ENCODE peak calls at places on chromosomes 13 and 19, in four cellular contexts. One of them, this sample, is unnamed.

GRCh38 chr13:108495686-108496363 is 133.6 kb upstream of the MYO16 start:
- DNase-seq in OCI-LY7: no peak
- DNase-seq in stomach: no peak
- DNase-seq in PC-9: no peak
- DNase-seq in this sample: no peak

GRCh38 chr13:62293081-62293480 is 877.4 kb upstream of the PCDH20 start:
- DNase-seq in stomach: no peak
- DNase-seq in PC-9: no peak
- DNase-seq in OCI-LY7: no peak
- DNase-seq in this sample: no peak

GRCh38 chr19:49809155-49809986 is 3.7 kb downstream of the FUZ start:
- DNase-seq in OCI-LY7: peak; percentile 13
- DNase-seq in stomach: peak; percentile 66
- DNase-seq in PC-9: peak; percentile 43
- DNase-seq in this sample: no peak

GRCh38 chr13:81395368-81395767 is 1054.4 kb upstream of the SPRY2 start:
- DNase-seq in stomach: no peak
- DNase-seq in OCI-LY7: no peak
- DNase-seq in PC-9: no peak
- DNase-seq in this sample: no peak

GRCh38 chr13:21668665-21669599 is 1.9 kb upstream of the FGF9 start:
- DNase-seq in OCI-LY7: peak; percentile 69
- DNase-seq in PC-9: no peak
- DNase-seq in stomach: no peak
- DNase-seq in this sample: no peak

GRCh38 chr19:7618366-7618765 is 11.0 kb downstream of the XAB2 start:
- DNase-seq in OCI-LY7: no peak
- DNase-seq in stomach: peak; percentile 69
- DNase-seq in PC-9: peak; percentile 68
- DNase-seq in this sample: no peak

GRCh38 chr13:102729560-102730275 is 34.9 kb upstream of the METTL21C start:
- DNase-seq in stomach: no peak
- DNase-seq in OCI-LY7: no peak
- DNase-seq in PC-9: no peak
- DNase-seq in this sample: no peak

GRCh38 chr13:113297370-113297871 is 382 bp downstream of the LAMP1 start:
- DNase-seq in stomach: no peak
- DNase-seq in PC-9: no peak
- DNase-seq in OCI-LY7: no peak
- DNase-seq in this sample: peak; percentile 41

GRCh38 chr19:18533058-18533457 is 10.3 kb downstream of the FKBP8 start:
- DNase-seq in OCI-LY7: no peak
- DNase-seq in stomach: no peak
- DNase-seq in PC-9: no peak
- DNase-seq in this sample: no peak

GRCh38 chr13:75458696-75459422 is 23.1 kb downstream of the TBC1D4 start:
- DNase-seq in PC-9: no peak
- DNase-seq in OCI-LY7: no peak
- DNase-seq in stomach: peak; percentile 71
- DNase-seq in this sample: no peak

GRCh38 chr19:14383898-14384669 is 2.8 kb downstream of the ADGRE5 start:
- DNase-seq in PC-9: peak; percentile 14
- DNase-seq in stomach: no peak
- DNase-seq in OCI-LY7: peak; percentile 47
- DNase-seq in this sample: no peak

GRCh38 chr13:32577032-32577431 is 9.2 kb upstream of the PDS5B start:
- DNase-seq in PC-9: no peak
- DNase-seq in stomach: no peak
- DNase-seq in OCI-LY7: no peak
- DNase-seq in this sample: no peak

GRCh38 chr13:91520952-91521351 is 122.5 kb downstream of the GPC5 start:
- DNase-seq in OCI-LY7: no peak
- DNase-seq in stomach: no peak
- DNase-seq in PC-9: no peak
- DNase-seq in this sample: no peak

GRCh38 chr19:8334458-8335342 is 8.4 kb downstream of the KANK3 start:
- DNase-seq in PC-9: peak; percentile 83
- DNase-seq in stomach: peak; percentile 72
- DNase-seq in OCI-LY7: no peak
- DNase-seq in this sample: no peak

GRCh38 chr19:54481326-54481930 is 8.3 kb upstream of the CDC42EP5 start:
- DNase-seq in OCI-LY7: peak; percentile 61
- DNase-seq in stomach: no peak
- DNase-seq in PC-9: peak; percentile 40
- DNase-seq in this sample: peak; percentile 20

GRCh38 chr19:33224694-33225457 is 774 bp downstream of the SLC7A10 start:
- DNase-seq in stomach: no peak
- DNase-seq in PC-9: no peak
- DNase-seq in OCI-LY7: no peak
- DNase-seq in this sample: no peak

GRCh38 chr19:4337906-4338440 is 654 bp downstream of the STAP2 start:
- DNase-seq in PC-9: no peak
- DNase-seq in OCI-LY7: no peak
- DNase-seq in stomach: peak; percentile 33
- DNase-seq in this sample: no peak

GRCh38 chr19:45315304-45315703 is 7.4 kb downstream of the CKM start:
- DNase-seq in stomach: no peak
- DNase-seq in PC-9: no peak
- DNase-seq in OCI-LY7: no peak
- DNase-seq in this sample: no peak

GRCh38 chr13:44420376-44421220 is 47.0 kb downstream of the SERP2 start:
- DNase-seq in OCI-LY7: no peak
- DNase-seq in PC-9: no peak
- DNase-seq in stomach: no peak
- DNase-seq in this sample: no peak

GRCh38 chr19:1875646-1876493 is 9.4 kb downstream of the ABHD17A start:
- DNase-seq in stomach: peak; percentile 94
- DNase-seq in OCI-LY7: peak; percentile 94
- DNase-seq in PC-9: peak; percentile 78
- DNase-seq in this sample: peak; percentile 85

GRCh38 chr19:16831531-16831930 is 2.3 kb downstream of the SIN3B start:
- DNase-seq in PC-9: no peak
- DNase-seq in stomach: no peak
- DNase-seq in OCI-LY7: no peak
- DNase-seq in this sample: no peak

GRCh38 chr13:110274687-110275086 is 32.3 kb downstream of the COL4A1 start:
- DNase-seq in stomach: no peak
- DNase-seq in PC-9: no peak
- DNase-seq in OCI-LY7: no peak
- DNase-seq in this sample: no peak

GRCh38 chr13:111914241-111915103 is 152.5 kb upstream of the SOX1 start:
- DNase-seq in OCI-LY7: no peak
- DNase-seq in stomach: no peak
- DNase-seq in PC-9: no peak
- DNase-seq in this sample: no peak

GRCh38 chr13:111913790-111914189 is 153.2 kb upstream of the SOX1 start:
- DNase-seq in OCI-LY7: no peak
- DNase-seq in stomach: no peak
- DNase-seq in PC-9: no peak
- DNase-seq in this sample: no peak

GRCh38 chr13:111911754-111912452 is 155.0 kb upstream of the SOX1 start:
- DNase-seq in PC-9: no peak
- DNase-seq in stomach: no peak
- DNase-seq in OCI-LY7: no peak
- DNase-seq in this sample: no peak

GRCh38 chr13:111912453-111912866 is 154.5 kb upstream of the SOX1 start:
- DNase-seq in stomach: no peak
- DNase-seq in OCI-LY7: no peak
- DNase-seq in PC-9: no peak
- DNase-seq in this sample: no peak

DNA sequence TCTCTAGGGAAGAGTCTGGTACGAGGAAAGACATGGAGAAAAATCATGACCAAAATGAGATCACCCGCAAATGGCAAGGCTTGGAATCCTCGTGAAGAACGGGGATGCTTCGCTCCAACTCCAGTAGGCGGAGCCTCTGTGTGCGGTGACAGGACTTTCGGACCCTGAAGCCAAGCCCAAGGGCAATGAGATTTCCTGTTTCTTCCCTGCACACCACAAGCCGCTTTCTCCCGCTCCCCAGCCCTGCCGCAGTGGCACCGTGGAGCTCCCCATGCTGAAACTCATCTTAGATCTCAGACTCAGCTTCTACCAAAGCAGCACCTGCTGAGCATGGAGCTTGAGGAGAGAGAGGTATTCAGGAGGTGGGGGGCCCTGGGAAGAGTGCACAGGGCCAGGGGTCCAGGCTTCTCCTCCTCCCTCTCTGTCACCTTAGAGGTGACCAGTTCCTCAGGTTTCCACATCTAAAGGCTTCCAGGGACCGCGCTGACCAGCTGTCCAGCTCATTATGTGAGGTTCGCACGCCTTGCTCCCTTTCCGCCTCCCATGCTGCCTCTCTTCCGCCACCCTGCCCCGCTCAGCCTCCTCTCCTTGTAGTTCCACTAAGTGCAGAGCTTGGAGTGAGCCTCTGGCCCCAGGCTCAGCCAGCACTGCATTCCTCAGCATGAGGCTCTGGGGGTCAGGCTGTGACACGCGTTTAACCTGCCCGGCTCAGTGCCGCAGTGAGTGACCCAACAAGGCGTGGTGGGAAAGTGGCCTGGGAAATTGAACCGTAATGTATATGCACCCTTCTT is 153.8 kb upstream of the SOX1 start:
- DNase-seq in OCI-LY7: no peak
- DNase-seq in PC-9: no peak
- DNase-seq in stomach: no peak
- DNase-seq in this sample: no peak
- H3K9me3 ChIP-seq in OCI-LY7: no peaks in the 10 kb centered on the region
- H3K9me3 ChIP-seq in PC-9: no peaks in the 10 kb centered on the region
- H3K9me3 ChIP-seq in stomach: no peaks in the 10 kb centered on the region
- H3K9me3 ChIP-seq in this sample: no peaks in the 10 kb centered on the region

GRCh38 chr13:18952225-18953016 is 229.2 kb downstream of the TUBA3C start:
- DNase-seq in OCI-LY7: no peak
- DNase-seq in PC-9: no peak
- DNase-seq in stomach: no peak
- DNase-seq in this sample: no peak
- H3K9me3 ChIP-seq in OCI-LY7: no peaks in the 10 kb centered on the region
- H3K9me3 ChIP-seq in PC-9: no peaks in the 10 kb centered on the region
- H3K9me3 ChIP-seq in stomach: no peaks in the 10 kb centered on the region
- H3K9me3 ChIP-seq in this sample: no peaks in the 10 kb centered on the region

GRCh38 chr19:9615828-9616227 is 5.2 kb downstream of the ZNF561 start:
- DNase-seq in stomach: no peak
- DNase-seq in PC-9: no peak
- DNase-seq in OCI-LY7: no peak
- DNase-seq in this sample: no peak

GRCh38 chr19:9608912-9609311 is 12.1 kb downstream of the ZNF561 start:
- DNase-seq in stomach: no peak
- DNase-seq in PC-9: no peak
- DNase-seq in OCI-LY7: no peak
- DNase-seq in this sample: no peak

GRCh38 chr19:9610484-9611113 is 10.4 kb downstream of the ZNF561 start:
- DNase-seq in OCI-LY7: no peak
- DNase-seq in stomach: no peak
- DNase-seq in PC-9: no peak
- DNase-seq in this sample: no peak
- H3K9me3 ChIP-seq in OCI-LY7: peaks cover 15% of the 10 kb centered on the region
- H3K9me3 ChIP-seq in stomach: peaks cover 45% of the 10 kb centered on the region
- H3K9me3 ChIP-seq in PC-9: peaks cover 79% of the 10 kb centered on the region
- H3K9me3 ChIP-seq in this sample: peaks cover 76% of the 10 kb centered on the region

DNA sequence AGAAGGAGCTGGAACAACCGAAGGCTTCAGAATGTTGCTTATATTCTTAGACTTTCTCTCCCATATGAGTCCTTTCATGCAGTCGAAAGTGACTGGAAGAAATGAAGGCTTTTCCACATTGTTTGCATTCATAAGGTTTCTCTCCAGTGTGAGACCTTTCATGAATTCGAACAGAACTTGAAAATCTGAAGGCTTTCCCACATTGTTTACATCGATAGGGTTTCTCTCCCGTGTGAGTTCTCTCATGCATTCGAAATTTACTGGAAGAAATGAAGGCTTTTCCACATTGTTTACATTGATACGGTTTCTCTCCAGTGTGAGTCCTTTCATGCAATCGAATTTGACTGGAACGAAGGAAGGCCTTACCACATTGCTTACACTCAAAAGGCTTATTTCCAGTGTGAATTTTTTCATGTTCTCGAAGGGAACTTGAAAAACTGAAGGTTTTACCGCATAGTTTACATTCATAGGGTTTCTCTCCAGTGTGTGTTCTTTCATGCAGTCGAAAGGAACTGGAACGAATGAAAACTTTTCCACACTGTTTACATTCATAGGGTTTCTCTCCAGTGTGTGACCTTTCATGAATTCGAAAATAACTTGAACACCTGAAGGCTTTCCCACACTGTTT is 21.5 kb downstream of the ZNF14 start:
- DNase-seq in stomach: no peak
- DNase-seq in PC-9: no peak
- DNase-seq in OCI-LY7: no peak
- DNase-seq in this sample: no peak
- H3K9me3 ChIP-seq in stomach: peaks cover 94% of the 10 kb centered on the region
- H3K9me3 ChIP-seq in PC-9: peaks cover 89% of the 10 kb centered on the region
- H3K9me3 ChIP-seq in OCI-LY7: peaks cover 71% of the 10 kb centered on the region
- H3K9me3 ChIP-seq in this sample: peaks cover 68% of the 10 kb centered on the region

DNA sequence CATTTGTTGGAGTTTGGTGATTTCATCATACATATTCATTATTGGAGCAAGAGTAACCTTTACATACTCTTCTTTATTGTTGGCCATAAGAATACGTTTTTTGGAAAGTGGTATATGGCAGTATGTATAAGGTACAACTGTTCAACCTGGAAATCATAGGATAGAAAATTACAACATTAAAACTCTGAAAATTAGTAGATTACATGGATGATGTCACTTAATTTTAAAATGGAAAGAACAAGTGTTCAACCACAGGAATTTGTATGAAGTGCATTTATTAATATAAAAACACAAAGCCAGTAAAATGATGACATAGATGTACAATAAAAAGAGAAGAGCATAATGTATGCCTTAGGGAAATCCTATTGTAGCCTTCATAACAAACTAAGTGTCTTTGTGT is 7.3 kb upstream of the ZNF155 start:
- DNase-seq in PC-9: no peak
- DNase-seq in stomach: no peak
- DNase-seq in OCI-LY7: no peak
- DNase-seq in this sample: no peak
- H3K9me3 ChIP-seq in PC-9: peaks cover 36% of the 10 kb centered on the region
- H3K9me3 ChIP-seq in stomach: peaks cover 45% of the 10 kb centered on the region
- H3K9me3 ChIP-seq in OCI-LY7: no peaks in the 10 kb centered on the region
- H3K9me3 ChIP-seq in this sample: no peaks in the 10 kb centered on the region

DNA sequence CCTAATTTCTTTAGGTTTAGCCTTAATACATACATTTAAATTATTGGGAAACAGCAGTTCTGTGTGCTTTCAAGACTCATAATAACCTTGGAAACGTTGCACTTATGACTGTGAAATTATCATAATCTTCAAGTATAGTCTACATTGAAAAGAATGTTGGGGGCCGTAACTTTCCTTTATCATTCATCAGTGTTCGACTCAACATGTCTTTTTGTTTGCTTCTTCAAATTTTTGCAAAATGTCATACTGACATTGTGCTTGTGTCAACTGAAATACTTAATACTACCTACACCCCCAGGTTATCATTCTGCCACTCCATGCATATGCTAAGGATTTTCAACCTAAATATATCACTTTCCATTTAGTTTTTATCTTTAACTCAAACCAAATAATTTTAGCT is 1562.9 kb downstream of the OLFM4 start:
- DNase-seq in OCI-LY7: no peak
- DNase-seq in PC-9: no peak
- DNase-seq in stomach: no peak
- DNase-seq in this sample: no peak
- H3K9me3 ChIP-seq in OCI-LY7: no peaks in the 10 kb centered on the region
- H3K9me3 ChIP-seq in PC-9: no peaks in the 10 kb centered on the region
- H3K9me3 ChIP-seq in stomach: no peaks in the 10 kb centered on the region
- H3K9me3 ChIP-seq in this sample: no peaks in the 10 kb centered on the region

This sample was measured in naive thymus-derived CD4-positive, alpha-beta T cell.